ENCODE peak calls at places on chromosome 7, in five cellular contexts. K is WTC11, Z is tibial artery, H is fibroblast of the aortic adventitia, S is heart left ventricle. F is an unnamed sample.

GRCh38 chr7:80584778-80585177 is 53.7 kb upstream of the CD36 start:
- DNase-seq in K (no peak), Z (no peak), H (peak), S (no peak), F (no peak)

GRCh38 chr7:134315679-134316538 is 821 bp downstream of the SLC35B4 start:
- DNase-seq in K (peak), Z (no peak), H (peak), S (no peak), F (no peak)

GRCh38 chr7:107940951-107941350 is 50.0 kb downstream of the DLD start:
- DNase-seq in K (no peak), Z (no peak), H (no peak), S (no peak), F (no peak)

GRCh38 chr7:150322114-150322832 is 882 bp upstream of the LRRC61 start:
- DNase-seq in K (no peak), Z (no peak), H (no peak), S (no peak), F (no peak)

GRCh38 chr7:122304604-122304975 is at the start of gene FEZF1:
- DNase-seq in K (peak), Z (no peak), H (no peak), S (no peak), F (no peak)

GRCh38 chr7:132472463-132473120 is 103.7 kb downstream of the PLXNA4 start:
- DNase-seq in K (no peak), Z (peak), H (peak), S (peak), F (no peak)

GRCh38 chr7:129041142-129041928 is 13.6 kb downstream of the TNPO3 start:
- DNase-seq in K (no peak), Z (no peak), H (no peak), S (no peak), F (no peak)

GRCh38 chr7:133510326-133511055 is 257.6 kb downstream of the EXOC4 start:
- DNase-seq in K (no peak), Z (no peak), H (peak), S (no peak), F (no peak)

GRCh38 chr7:17546206-17546998 is 247.9 kb downstream of the AHR start:
- DNase-seq in K (no peak), Z (no peak), H (peak), S (no peak), F (no peak)

GRCh38 chr7:4134631-4135030 is 547.5 kb upstream of the FOXK1 start:
- DNase-seq in K (no peak), Z (no peak), H (no peak), S (no peak), F (no peak)

GRCh38 chr7:26958834-26959233 is 94.4 kb upstream of the SKAP2 start:
- DNase-seq in K (no peak), Z (no peak), H (peak), S (no peak), F (no peak)

GRCh38 chr7:155371884-155372781 is 74.5 kb downstream of the INSIG1 start:
- DNase-seq in K (no peak), Z (no peak), H (no peak), S (no peak), F (no peak)

GRCh38 chr7:79452032-79452494 is 1.4 kb downstream of the MAGI2 start:
- DNase-seq in K (peak), Z (peak), H (peak), S (peak), F (peak)

GRCh38 chr7:146449625-146450024 is 333.0 kb downstream of the CNTNAP2 start:
- DNase-seq in K (no peak), Z (no peak), H (no peak), S (no peak), F (no peak)

GRCh38 chr7:494261-494687 is 25.4 kb downstream of the PDGFA start:
- DNase-seq in K (peak), Z (no peak), H (no peak), S (no peak), F (no peak)

GRCh38 chr7:132270517-132270916 is 305.8 kb downstream of the PLXNA4 start:
- DNase-seq in K (no peak), Z (no peak), H (peak), S (no peak), F (no peak)

GRCh38 chr7:27245124-27245797 is 2.7 kb downstream of the EVX1 start:
- DNase-seq in K (no peak), Z (no peak), H (no peak), S (no peak), F (no peak)

GRCh38 chr7:132575336-132575986 is 809 bp downstream of the PLXNA4 start:
- DNase-seq in K (peak), Z (peak), H (peak), S (peak), F (peak)

GRCh38 chr7:97005764-97006145 is 402 bp downstream of the DLX6 start:
- DNase-seq in K (no peak), Z (no peak), H (no peak), S (no peak), F (no peak)

GRCh38 chr7:74311305-74311744 is 22.1 kb downstream of the CLIP2 start:
- DNase-seq in K (no peak), Z (no peak), H (no peak), S (no peak), F (no peak)

GRCh38 chr7:30173058-30173897 is 38.5 kb downstream of the MTURN start:
- DNase-seq in K (peak), Z (peak), H (peak), S (peak), F (peak)

GRCh38 chr7:106138776-106139175 is 26.7 kb upstream of the SYPL1 start:
- DNase-seq in K (no peak), Z (no peak), H (no peak), S (no peak), F (no peak)

GRCh38 chr7:122430710-122431109 is 126.2 kb upstream of the FEZF1 start:
- DNase-seq in K (no peak), Z (no peak), H (peak), S (no peak), F (no peak)

GRCh38 chr7:141701489-141702046 is 398 bp downstream of the DENND11 start:
- DNase-seq in K (peak), Z (peak), H (no peak), S (peak), F (no peak)

GRCh38 chr7:130180571-130180971 is 24.6 kb downstream of the TMEM209 start:
- DNase-seq in K (no peak), Z (no peak), H (no peak), S (no peak), F (no peak)

GRCh38 chr7:69342154-69342884 is 256.0 kb upstream of the AUTS2 start:
- DNase-seq in K (no peak), Z (no peak), H (no peak), S (no peak), F (no peak)

GRCh38 chr7:1811850-1812692 is 142.0 kb downstream of the ELFN1 start:
- DNase-seq in K (no peak), Z (no peak), H (no peak), S (no peak), F (no peak)

GRCh38 chr7:1810961-1811849 is 141.1 kb downstream of the ELFN1 start:
- DNase-seq in K (no peak), Z (no peak), H (peak), S (no peak), F (no peak)

GRCh38 chr7:1814089-1814811 is 144.2 kb downstream of the ELFN1 start:
- DNase-seq in K (no peak), Z (no peak), H (no peak), S (no peak), F (no peak)

GRCh38 chr7:1813394-1814088 is 143.5 kb downstream of the ELFN1 start:
- DNase-seq in K (no peak), Z (no peak), H (no peak), S (no peak), F (no peak)

DNA sequence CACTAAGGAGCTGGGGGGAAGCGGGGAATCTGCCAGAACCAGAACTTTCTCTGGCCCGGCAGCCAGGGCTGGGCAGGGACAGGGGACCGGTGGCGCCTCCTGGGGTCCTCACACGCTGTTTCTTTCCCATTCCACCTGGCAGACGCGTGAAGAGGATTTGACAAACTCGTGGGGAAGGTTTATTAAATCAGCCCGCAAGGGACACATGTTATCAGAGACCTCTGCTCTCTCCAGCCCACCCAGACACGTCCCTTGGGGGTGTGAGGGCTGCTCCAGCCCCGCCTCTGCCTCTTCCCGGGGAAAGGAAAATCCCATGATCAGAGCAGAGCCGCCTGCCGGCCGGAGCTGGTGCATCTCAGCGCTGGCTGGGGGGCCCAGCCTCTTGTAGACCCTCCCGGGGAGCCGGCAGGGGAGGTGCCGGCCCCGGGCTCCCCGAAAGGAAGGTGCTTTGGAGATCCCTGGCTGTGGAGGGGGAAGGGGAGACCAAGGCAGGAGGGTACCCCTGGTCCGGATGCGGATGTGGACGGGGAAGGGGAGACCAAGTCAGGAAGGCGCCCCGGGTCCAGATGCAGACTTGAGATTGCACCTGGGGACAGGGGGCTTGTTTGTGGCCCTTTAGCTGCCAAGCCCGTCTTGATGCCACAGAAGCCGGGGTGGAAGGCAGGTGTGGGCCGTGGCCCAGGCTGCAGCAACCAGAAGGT is 142.8 kb downstream of the ELFN1 start:
- DNase-seq in K (peak), Z (no peak), H (no peak), S (no peak), F (no peak)
- TF ChIP-seq CTCF in K (no peak), Z (no peak), H (peak), S (peak), F (no peak)

DNA sequence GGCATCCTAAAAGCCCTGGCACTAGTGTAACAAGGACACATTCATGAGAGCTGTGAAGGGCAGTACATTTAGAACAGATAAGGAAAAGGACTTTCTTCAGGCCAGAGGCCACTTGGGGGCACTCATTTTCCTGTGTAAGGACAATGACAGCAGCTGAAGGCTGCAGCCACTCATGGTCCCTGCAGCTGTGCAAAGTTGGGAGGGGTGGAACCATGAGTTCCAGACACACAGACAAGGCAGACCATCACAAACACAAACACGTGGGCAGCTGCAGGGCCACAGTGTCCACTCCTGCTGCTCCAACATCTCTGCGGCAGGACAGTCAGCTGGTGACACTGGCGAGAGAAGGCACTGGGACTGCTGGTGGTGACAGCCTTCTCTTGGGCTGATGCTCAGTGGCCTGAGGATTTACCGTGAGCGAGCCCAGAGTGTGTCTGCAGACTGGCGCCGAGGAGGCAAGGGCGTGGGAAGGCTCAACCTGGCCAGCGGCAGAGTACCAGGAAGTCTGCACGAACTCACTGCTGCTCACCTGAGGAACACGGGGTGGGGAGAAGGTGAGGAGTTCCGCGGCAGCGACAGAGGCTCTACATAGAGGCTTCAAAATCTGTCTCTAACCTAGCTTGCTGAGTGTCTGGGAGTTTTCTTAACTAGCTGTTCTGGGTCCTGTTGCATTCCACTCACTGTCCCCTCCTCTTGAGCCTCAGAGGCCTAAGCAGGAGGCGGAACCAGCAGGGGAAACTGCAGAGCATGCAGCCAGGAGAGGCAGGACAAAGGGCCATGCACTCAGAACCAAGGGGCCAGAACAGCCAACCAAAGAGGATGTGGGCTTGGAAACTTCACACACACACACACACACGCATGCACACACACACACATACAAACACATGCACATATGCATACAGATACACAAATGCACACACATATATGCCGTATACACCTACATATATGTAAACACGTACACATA is 76.5 kb upstream of the DDC start:
- DNase-seq in K (no peak), Z (no peak), H (no peak), S (peak), F (no peak)
- TF ChIP-seq CTCF in K (no peak), Z (no peak), H (no peak), S (peak), F (no peak)

DNA sequence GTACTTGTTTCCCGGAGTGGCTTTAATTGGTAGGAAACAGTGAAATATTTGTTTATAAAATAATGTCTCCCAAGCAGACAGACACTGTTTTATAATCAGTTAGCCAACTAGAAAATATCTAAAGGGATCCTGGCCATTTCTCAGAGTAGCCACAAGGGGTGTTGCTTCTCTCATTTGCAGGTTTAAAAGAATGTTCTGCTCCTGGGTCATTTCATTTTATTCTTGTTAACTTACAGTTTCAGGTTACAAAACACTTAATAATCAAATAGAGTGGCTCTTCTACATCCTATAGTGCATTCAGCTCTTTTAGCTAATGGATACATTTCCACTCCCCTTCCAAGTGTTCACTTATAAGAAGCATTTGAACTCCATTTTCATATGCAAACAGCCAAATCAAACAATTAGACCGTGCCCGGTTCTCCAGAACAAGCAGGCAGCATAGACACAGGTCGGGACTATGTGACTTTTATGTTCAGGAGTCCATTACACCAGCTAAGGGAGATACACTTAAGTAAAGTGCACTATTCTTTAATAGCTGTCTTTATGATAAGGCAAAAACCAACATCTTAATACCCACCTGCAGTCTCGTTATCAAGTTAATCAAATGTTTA is 117.5 kb downstream of the TRIL start:
- DNase-seq in K (no peak), Z (no peak), H (no peak), S (no peak), F (no peak)
- TF ChIP-seq CTCF in K (peak), Z (peak), H (peak), S (no peak), F (peak)

DNA sequence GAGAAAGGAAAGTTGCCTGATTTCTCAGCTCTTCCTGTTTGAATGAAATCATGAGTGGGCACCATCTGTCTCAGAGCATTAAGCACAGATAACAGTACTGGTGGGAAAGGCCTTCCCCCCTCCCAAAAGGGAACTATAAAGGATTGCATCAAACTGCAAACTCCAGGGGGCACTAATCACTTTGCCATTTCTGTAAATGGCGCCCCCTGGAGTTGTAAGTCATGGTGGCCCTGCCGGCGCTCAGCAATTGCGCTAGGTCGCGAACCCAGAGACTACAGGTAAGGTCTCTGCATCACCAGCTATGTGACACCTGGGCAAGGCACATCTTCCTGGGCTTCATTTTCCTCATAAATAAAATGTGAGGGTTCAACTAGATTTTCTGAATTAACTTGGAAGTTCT is 11.1 kb downstream of the LRRC4 start:
- DNase-seq in K (peak), Z (no peak), H (no peak), S (no peak), F (no peak)
- TF ChIP-seq CTCF in K (peak), Z (no peak), H (peak), S (peak), F (no peak)

GRCh38 chr7:24788956-24789576 is 31.8 kb upstream of the GSDME start:
- DNase-seq in K (no peak), Z (no peak), H (no peak), S (no peak), F (no peak)

GRCh38 chr7:24784292-24784691 is 27.0 kb upstream of the GSDME start:
- DNase-seq in K (no peak), Z (no peak), H (no peak), S (no peak), F (no peak)

GRCh38 chr7:24786941-24787340 is 29.7 kb upstream of the GSDME start:
- DNase-seq in K (no peak), Z (no peak), H (peak), S (no peak), F (peak)

GRCh38 chr7:24786306-24786705 is 29.0 kb upstream of the GSDME start:
- DNase-seq in K (no peak), Z (no peak), H (no peak), S (no peak), F (no peak)

GRCh38 chr7:24788075-24788474 is 30.8 kb upstream of the GSDME start:
- DNase-seq in K (no peak), Z (no peak), H (no peak), S (no peak), F (no peak)
- TF ChIP-seq CTCF in K (peak), Z (no peak), H (peak), S (peak), F (peak)

GRCh38 chr7:120733143-120733542 is 124.8 kb downstream of the TSPAN12 start:
- DNase-seq in K (no peak), Z (no peak), H (peak), S (no peak), F (no peak)
- TF ChIP-seq CTCF in K (no peak), Z (no peak), H (no peak), S (no peak), F (no peak)

GRCh38 chr7:12674861-12675260 is 12.6 kb upstream of the ARL4A start:
- DNase-seq in K (no peak), Z (no peak), H (peak), S (no peak), F (no peak)
- TF ChIP-seq CTCF in K (no peak), Z (no peak), H (peak), S (peak), F (peak)

GRCh38 chr7:159115601-159116501 is 28.8 kb downstream of the VIPR2 start:
- DNase-seq in K (no peak), Z (no peak), H (no peak), S (no peak), F (no peak)
- TF ChIP-seq CTCF in K (no peak), Z (peak), H (no peak), S (no peak), F (no peak)

F was measured in AG09319.